ENCODE peak calls at places on chromosomes 11 and 22, in five cellular contexts. One of them, this sample, is unnamed.

GRCh38 chr11:4416306-4416705 is 22.8 kb upstream of the TRIM21 start:
- DNase-seq in hypothalamus: no peak
- DNase-seq in NCI-H82: no peak
- DNase-seq in caudate nucleus: no peak
- DNase-seq in T-helper 17 cell: no peak
- DNase-seq in this sample: no peak

GRCh38 chr11:129285387-129285786 is 90.3 kb upstream of the BARX2 start:
- DNase-seq in hypothalamus: no peak
- DNase-seq in NCI-H82: no peak
- DNase-seq in caudate nucleus: no peak
- DNase-seq in T-helper 17 cell: no peak
- DNase-seq in this sample: no peak

GRCh38 chr11:35030716-35031213 is 108.2 kb upstream of the CD44 start:
- DNase-seq in hypothalamus: no peak
- DNase-seq in NCI-H82: no peak
- DNase-seq in caudate nucleus: no peak
- DNase-seq in T-helper 17 cell: peak
- DNase-seq in this sample: peak

GRCh38 chr11:33722579-33723234 is 13.5 kb downstream of the CD59 start:
- DNase-seq in hypothalamus: no peak
- DNase-seq in NCI-H82: no peak
- DNase-seq in caudate nucleus: no peak
- DNase-seq in T-helper 17 cell: no peak
- DNase-seq in this sample: no peak

GRCh38 chr22:19710020-19710768 is 4.1 kb upstream of the SEPTIN5 start:
- DNase-seq in hypothalamus: no peak
- DNase-seq in NCI-H82: no peak
- DNase-seq in caudate nucleus: no peak
- DNase-seq in T-helper 17 cell: no peak
- DNase-seq in this sample: no peak

GRCh38 chr11:77213589-77214428 is 85.8 kb downstream of the MYO7A start:
- DNase-seq in hypothalamus: no peak
- DNase-seq in NCI-H82: no peak
- DNase-seq in caudate nucleus: no peak
- DNase-seq in T-helper 17 cell: no peak
- DNase-seq in this sample: no peak

GRCh38 chr11:70271635-70271953 is 1.1 kb downstream of the PPFIA1 start:
- DNase-seq in hypothalamus: no peak
- DNase-seq in NCI-H82: no peak
- DNase-seq in caudate nucleus: no peak
- DNase-seq in T-helper 17 cell: no peak
- DNase-seq in this sample: no peak

GRCh38 chr11:8384199-8384821 is 120.6 kb upstream of the LMO1 start:
- DNase-seq in hypothalamus: no peak
- DNase-seq in NCI-H82: no peak
- DNase-seq in caudate nucleus: no peak
- DNase-seq in T-helper 17 cell: no peak
- DNase-seq in this sample: no peak

GRCh38 chr11:118705796-118706545 is 26.5 kb upstream of the TREH start:
- DNase-seq in hypothalamus: no peak
- DNase-seq in NCI-H82: peak
- DNase-seq in caudate nucleus: no peak
- DNase-seq in T-helper 17 cell: no peak
- DNase-seq in this sample: no peak

GRCh38 chr11:114017723-114018122 is 41.8 kb upstream of the ZBTB16 start:
- DNase-seq in hypothalamus: no peak
- DNase-seq in NCI-H82: no peak
- DNase-seq in caudate nucleus: no peak
- DNase-seq in T-helper 17 cell: no peak
- DNase-seq in this sample: no peak

GRCh38 chr11:70543611-70544010 is 145.3 kb downstream of the CTTN start:
- DNase-seq in hypothalamus: no peak
- DNase-seq in NCI-H82: no peak
- DNase-seq in caudate nucleus: no peak
- DNase-seq in T-helper 17 cell: no peak
- DNase-seq in this sample: no peak

GRCh38 chr22:49760630-49761571 is 66.8 kb downstream of the BRD1 start:
- DNase-seq in hypothalamus: no peak
- DNase-seq in NCI-H82: no peak
- DNase-seq in caudate nucleus: no peak
- DNase-seq in T-helper 17 cell: peak
- DNase-seq in this sample: no peak

GRCh38 chr22:35380537-35381423 is at the start of gene HMOX1:
- DNase-seq in hypothalamus: peak
- DNase-seq in NCI-H82: peak
- DNase-seq in caudate nucleus: peak
- DNase-seq in T-helper 17 cell: peak
- DNase-seq in this sample: peak

GRCh38 chr11:69035150-69035958 is 13.4 kb upstream of the TPCN2 start:
- DNase-seq in hypothalamus: no peak
- DNase-seq in NCI-H82: no peak
- DNase-seq in caudate nucleus: no peak
- DNase-seq in T-helper 17 cell: no peak
- DNase-seq in this sample: no peak

GRCh38 chr22:40499187-40499753 is 128.9 kb downstream of the SGSM3 start:
- DNase-seq in hypothalamus: no peak
- DNase-seq in NCI-H82: no peak
- DNase-seq in caudate nucleus: no peak
- DNase-seq in T-helper 17 cell: no peak
- DNase-seq in this sample: peak

GRCh38 chr11:78370406-78371172 is 47.0 kb downstream of the GAB2 start:
- DNase-seq in hypothalamus: no peak
- DNase-seq in NCI-H82: peak
- DNase-seq in caudate nucleus: no peak
- DNase-seq in T-helper 17 cell: no peak
- DNase-seq in this sample: no peak

GRCh38 chr11:121810291-121810690 is 305.7 kb downstream of the BLID start:
- DNase-seq in hypothalamus: no peak
- DNase-seq in NCI-H82: no peak
- DNase-seq in caudate nucleus: no peak
- DNase-seq in T-helper 17 cell: no peak
- DNase-seq in this sample: no peak

GRCh38 chr22:20392983-20393704 is 807 bp upstream of the ZNF74 start:
- DNase-seq in hypothalamus: no peak
- DNase-seq in NCI-H82: no peak
- DNase-seq in caudate nucleus: no peak
- DNase-seq in T-helper 17 cell: no peak
- DNase-seq in this sample: no peak

GRCh38 chr11:75815345-75815983 is 454 bp downstream of the UVRAG start:
- DNase-seq in hypothalamus: no peak
- DNase-seq in NCI-H82: peak
- DNase-seq in caudate nucleus: no peak
- DNase-seq in T-helper 17 cell: peak
- DNase-seq in this sample: peak

GRCh38 chr11:103420593-103420992 is 311.4 kb downstream of the DYNC2H1 start:
- DNase-seq in hypothalamus: no peak
- DNase-seq in NCI-H82: no peak
- DNase-seq in caudate nucleus: no peak
- DNase-seq in T-helper 17 cell: no peak
- DNase-seq in this sample: no peak

GRCh38 chr11:102323542-102324261 is 6.4 kb downstream of the BIRC3 start:
- DNase-seq in hypothalamus: no peak
- DNase-seq in NCI-H82: no peak
- DNase-seq in caudate nucleus: no peak
- DNase-seq in T-helper 17 cell: no peak
- DNase-seq in this sample: no peak

GRCh38 chr22:47189056-47189916 is 426.8 kb downstream of the TBC1D22A start:
- DNase-seq in hypothalamus: no peak
- DNase-seq in NCI-H82: no peak
- DNase-seq in caudate nucleus: no peak
- DNase-seq in T-helper 17 cell: peak
- DNase-seq in this sample: no peak

GRCh38 chr11:122226810-122227379 is 110.9 kb upstream of the BLID start:
- DNase-seq in hypothalamus: no peak
- DNase-seq in NCI-H82: no peak
- DNase-seq in caudate nucleus: no peak
- DNase-seq in T-helper 17 cell: no peak
- DNase-seq in this sample: no peak

GRCh38 chr11:67498544-67498972 is 6.6 kb downstream of the PITPNM1 start:
- DNase-seq in hypothalamus: no peak
- DNase-seq in NCI-H82: no peak
- DNase-seq in caudate nucleus: no peak
- DNase-seq in T-helper 17 cell: no peak
- DNase-seq in this sample: no peak

GRCh38 chr11:27694992-27695391 is 5.3 kb downstream of the BDNF start:
- DNase-seq in hypothalamus: no peak
- DNase-seq in NCI-H82: peak
- DNase-seq in caudate nucleus: no peak
- DNase-seq in T-helper 17 cell: no peak
- DNase-seq in this sample: no peak

GRCh38 chr11:38014405-38014804 is 1416.4 kb upstream of the RAG2 start:
- DNase-seq in hypothalamus: no peak
- DNase-seq in NCI-H82: no peak
- DNase-seq in caudate nucleus: no peak
- DNase-seq in T-helper 17 cell: no peak
- DNase-seq in this sample: no peak

GRCh38 chr11:116605543-116605942 is 167.2 kb downstream of the BUD13 start:
- DNase-seq in hypothalamus: no peak
- DNase-seq in NCI-H82: peak
- DNase-seq in caudate nucleus: no peak
- DNase-seq in T-helper 17 cell: no peak
- DNase-seq in this sample: peak

GRCh38 chr11:71334191-71334590 is 81.8 kb upstream of the SHANK2 start:
- DNase-seq in hypothalamus: no peak
- DNase-seq in NCI-H82: no peak
- DNase-seq in caudate nucleus: no peak
- DNase-seq in T-helper 17 cell: no peak
- DNase-seq in this sample: no peak

GRCh38 chr11:90220391-90220790 is 2.5 kb downstream of the CHORDC1 start:
- DNase-seq in hypothalamus: no peak
- DNase-seq in NCI-H82: no peak
- DNase-seq in caudate nucleus: no peak
- DNase-seq in T-helper 17 cell: no peak
- DNase-seq in this sample: no peak

GRCh38 chr11:96213500-96213899 is 129.5 kb downstream of the MAML2 start:
- DNase-seq in hypothalamus: no peak
- DNase-seq in NCI-H82: peak
- DNase-seq in caudate nucleus: no peak
- DNase-seq in T-helper 17 cell: no peak
- DNase-seq in this sample: no peak

GRCh38 chr22:19429950-19430889 is 1.3 kb downstream of the HIRA start:
- DNase-seq in hypothalamus: no peak
- DNase-seq in NCI-H82: peak
- DNase-seq in caudate nucleus: peak
- DNase-seq in T-helper 17 cell: peak
- DNase-seq in this sample: no peak

GRCh38 chr22:47160141-47160541 is 397.7 kb downstream of the TBC1D22A start:
- DNase-seq in hypothalamus: no peak
- DNase-seq in NCI-H82: no peak
- DNase-seq in caudate nucleus: no peak
- DNase-seq in T-helper 17 cell: no peak
- DNase-seq in this sample: no peak

GRCh38 chr22:47957649-47958048 is 1195.2 kb downstream of the TBC1D22A start:
- DNase-seq in hypothalamus: no peak
- DNase-seq in NCI-H82: no peak
- DNase-seq in caudate nucleus: no peak
- DNase-seq in T-helper 17 cell: no peak
- DNase-seq in this sample: no peak

GRCh38 chr22:37860796-37861421 is 11.7 kb downstream of the EIF3L start:
- DNase-seq in hypothalamus: no peak
- DNase-seq in NCI-H82: no peak
- DNase-seq in caudate nucleus: no peak
- DNase-seq in T-helper 17 cell: no peak
- DNase-seq in this sample: no peak

GRCh38 chr11:2209370-2209801 is 37.8 kb upstream of the TH start:
- DNase-seq in hypothalamus: no peak
- DNase-seq in NCI-H82: no peak
- DNase-seq in caudate nucleus: no peak
- DNase-seq in T-helper 17 cell: peak
- DNase-seq in this sample: no peak

GRCh38 chr22:37639070-37639760 is at the start of gene SH3BP1:
- DNase-seq in hypothalamus: no peak
- DNase-seq in NCI-H82: peak
- DNase-seq in caudate nucleus: no peak
- DNase-seq in T-helper 17 cell: peak
- DNase-seq in this sample: peak

GRCh38 chr11:125341676-125342075 is 154.4 kb downstream of the FEZ1 start:
- DNase-seq in hypothalamus: no peak
- DNase-seq in NCI-H82: no peak
- DNase-seq in caudate nucleus: no peak
- DNase-seq in T-helper 17 cell: no peak
- DNase-seq in this sample: no peak

GRCh38 chr22:25563757-25564319 is 637 bp upstream of the GRK3 start:
- DNase-seq in hypothalamus: no peak
- DNase-seq in NCI-H82: peak
- DNase-seq in caudate nucleus: no peak
- DNase-seq in T-helper 17 cell: no peak
- DNase-seq in this sample: no peak

GRCh38 chr11:9861860-9862725 is 198.2 kb downstream of the SWAP70 start:
- DNase-seq in hypothalamus: no peak
- DNase-seq in NCI-H82: peak
- DNase-seq in caudate nucleus: no peak
- DNase-seq in T-helper 17 cell: no peak
- DNase-seq in this sample: peak

This sample was measured in Calu3.